ENCODE peak calls at places on chromosomes 11 and 22, in eight cellular contexts. X, B, R, I, E, T, J and H are unnamed samples.

GRCh38 chr11:70024773-70025045 is 53.4 kb upstream of the ANO1 start:
- DNase-seq in E (no peak), I (no peak), T (no peak), B (no peak), X (no peak), R (no peak), J (no peak), H (no peak)

GRCh38 chr11:6647282-6647679 is 8.3 kb downstream of the DCHS1 start:
- DNase-seq in X (no peak), R (no peak), I (no peak), T (no peak), E (no peak), B (no peak), J (no peak), H (peak; percentile 76)

GRCh38 chr11:64092119-64092760 is 56.5 kb downstream of the FLRT1 start:
- DNase-seq in J (no peak), X (no peak), T (peak; percentile 74), I (no peak), B (peak; percentile 21), R (no peak), E (no peak), H (no peak)

GRCh38 chr11:79092791-79093313 is 348.0 kb downstream of the TENM4 start:
- DNase-seq in R (no peak), T (no peak), E (peak; percentile 53), I (no peak), X (no peak), B (peak; percentile 78), J (no peak), H (peak; percentile 100)

GRCh38 chr22:23419151-23419550 is 160.9 kb downstream of the IGLL1 start:
- DNase-seq in E (no peak), T (no peak), I (no peak), B (no peak), R (no peak), J (no peak), X (no peak), H (no peak)

GRCh38 chr11:68900835-68901381 is 2.7 kb downstream of the MRPL21 start:
- DNase-seq in R (no peak), I (no peak), J (no peak), B (no peak), T (no peak), E (no peak), X (no peak), H (no peak)

GRCh38 chr11:124518900-124519541 is 24.4 kb downstream of the OR8B12 start:
- DNase-seq in I (no peak), E (no peak), R (no peak), B (peak; percentile 10), J (no peak), X (no peak), T (no peak), H (peak; percentile 8)

GRCh38 chr11:102157219-102157618 is 47.0 kb downstream of the YAP1 start:
- DNase-seq in E (peak; percentile 59), B (peak; percentile 45), X (no peak), R (peak; percentile 22), I (peak; percentile 55), T (no peak), J (no peak), H (peak; percentile 54)

GRCh38 chr11:48064306-48064705 is 83.9 kb downstream of the PTPRJ start:
- DNase-seq in R (no peak), I (no peak), T (no peak), J (no peak), E (peak; percentile 77), B (peak; percentile 87), X (no peak), H (peak; percentile 89)

GRCh38 chr22:38524434-38524833 is 18.3 kb upstream of the DDX17 start:
- DNase-seq in E (no peak), X (no peak), R (no peak), T (no peak), I (no peak), B (no peak), J (no peak), H (no peak)

GRCh38 chr11:116513894-116514293 is 258.9 kb downstream of the BUD13 start:
- DNase-seq in B (peak; percentile 61), R (no peak), J (peak; percentile 16), X (no peak), T (no peak), I (peak; percentile 61), E (no peak), H (peak; percentile 43)

GRCh38 chr22:49363526-49364230 is 464.0 kb downstream of the BRD1 start:
- DNase-seq in I (peak; percentile 40), B (no peak), J (no peak), T (no peak), X (no peak), R (no peak), E (no peak), H (no peak)

GRCh38 chr22:25084405-25085107 is 115.1 kb upstream of the CRYBB3 start:
- DNase-seq in B (no peak), E (no peak), X (no peak), I (no peak), J (no peak), T (no peak), R (no peak), H (no peak)

GRCh38 chr22:30880181-30880601 is 88.4 kb downstream of the MORC2 start:
- DNase-seq in B (no peak), E (no peak), I (no peak), T (no peak), R (no peak), X (no peak), J (no peak), H (no peak)

GRCh38 chr22:45426387-45426786 is 12.9 kb downstream of the RIBC2 start:
- DNase-seq in T (no peak), R (no peak), B (no peak), J (no peak), X (no peak), E (no peak), I (no peak), H (no peak)

GRCh38 chr11:123185326-123185725 is 9.7 kb downstream of the CLMP start:
- DNase-seq in J (no peak), I (no peak), T (no peak), X (no peak), E (no peak), B (no peak), R (no peak), H (no peak)